ENCODE peak calls at places on chromosomes 4 and X, in six cellular contexts. L is GM12865, N is body of pancreas, W is heart left ventricle, D is H9, Y is fibroblast of mammary gland. A is an unnamed sample.
A peak's percentile ranks its signal among the peaks of the same experiment; 100 is the strongest.

GRCh38 chrX:125137521-125137920 is 182.2 kb upstream of the TEX13C start:
- DNase-seq in L (no peak), N (no peak), W (no peak), D (no peak), Y (no peak), A (no peak)

GRCh38 chrX:22389544-22390243 is 117.0 kb downstream of the CBLL2 start:
- DNase-seq in L (no peak), N (no peak), W (no peak), D (no peak), Y (peak; percentile 92), A (no peak)

GRCh38 chrX:51496501-51497291 is at the start of gene NUDT11:
- DNase-seq in L (peak; percentile 18), N (peak; percentile 72), W (peak; percentile 72), D (peak; percentile 77), Y (peak; percentile 69), A (peak; percentile 70)

GRCh38 chr4:64174247-64174882 is 234.9 kb downstream of the TECRL start:
- DNase-seq in L (no peak), N (no peak), W (no peak), D (no peak), Y (no peak), A (no peak)

GRCh38 chrX:46812445-46812844 is 24.4 kb upstream of the RP2 start:
- DNase-seq in L (no peak), N (no peak), W (no peak), D (no peak), Y (no peak), A (no peak)

GRCh38 chr4:15744016-15744415 is 34.1 kb upstream of the CD38 start:
- DNase-seq in L (no peak), N (no peak), W (no peak), D (no peak), Y (no peak), A (no peak)

GRCh38 chr4:26493461-26493860 is 3.2 kb upstream of the CCKAR start:
- DNase-seq in L (no peak), N (no peak), W (no peak), D (no peak), Y (no peak), A (no peak)

GRCh38 chr4:135508006-135508714 is 1306.6 kb upstream of the PABPC4L start:
- DNase-seq in L (no peak), N (no peak), W (no peak), D (no peak), Y (peak; percentile 79), A (no peak)

GRCh38 chr4:127525585-127525984 is 107.2 kb upstream of the INTU start:
- DNase-seq in L (no peak), N (no peak), W (no peak), D (no peak), Y (no peak), A (no peak)

GRCh38 chrX:29024813-29025342 is 437.6 kb downstream of the IL1RAPL1 start:
- DNase-seq in L (peak; percentile 36), N (no peak), W (no peak), D (no peak), Y (no peak), A (no peak)

GRCh38 chr4:144169211-144169610 is 28.7 kb upstream of the GYPA start:
- DNase-seq in L (no peak), N (no peak), W (no peak), D (no peak), Y (no peak), A (no peak)

GRCh38 chrX:308821-309520 is 9.6 kb downstream of the GTPBP6 start:
- DNase-seq in L (no peak), N (peak; percentile 3), W (peak; percentile 22), D (no peak), Y (no peak), A (no peak)

GRCh38 chrX:10660171-10660570 is 39.8 kb upstream of the MID1 start:
- DNase-seq in L (no peak), N (no peak), W (no peak), D (peak; percentile 63), Y (no peak), A (no peak)

GRCh38 chr4:36841583-36842326 is 402.8 kb upstream of the NWD2 start:
- DNase-seq in L (peak; percentile 69), N (no peak), W (no peak), D (no peak), Y (no peak), A (no peak)

GRCh38 chrX:70755850-70756249 is 152.7 kb downstream of the TEX11 start:
- DNase-seq in L (no peak), N (no peak), W (no peak), D (peak; percentile 86), Y (no peak), A (no peak)

GRCh38 chr4:1718095-1718850 is 2.9 kb downstream of the TMEM129 start:
- DNase-seq in L (no peak), N (peak; percentile 87), W (no peak), D (peak; percentile 22), Y (no peak), A (no peak)

GRCh38 chr4:3789587-3789986 is 23.4 kb downstream of the ADRA2C start:
- DNase-seq in L (no peak), N (no peak), W (peak; percentile 38), D (no peak), Y (no peak), A (no peak)

GRCh38 chr4:3791256-3791655 is 25.1 kb downstream of the ADRA2C start:
- DNase-seq in L (no peak), N (no peak), W (peak; percentile 19), D (no peak), Y (no peak), A (no peak)

GRCh38 chr4:3788366-3788660 is 22.1 kb downstream of the ADRA2C start:
- DNase-seq in L (no peak), N (no peak), W (peak; percentile 45), D (no peak), Y (no peak), A (no peak)

GRCh38 chr4:3791910-3792542 is 25.8 kb downstream of the ADRA2C start:
- DNase-seq in L (peak; percentile 28), N (peak; percentile 80), W (peak; percentile 64), D (peak; percentile 89), Y (no peak), A (peak; percentile 76)

GRCh38 chr4:3790006-3790561 is 23.9 kb downstream of the ADRA2C start:
- DNase-seq in L (no peak), N (no peak), W (peak; percentile 27), D (no peak), Y (no peak), A (no peak)
- TF ChIP-seq CTCF in L (no peak), N (no peak), W (no peak), D (peak; percentile 28), Y (no peak), A (no peak)

GRCh38 chrX:135572436-135572835 is 52.0 kb downstream of the INTS6L start:
- DNase-seq in L (no peak), N (no peak), W (no peak), D (no peak), Y (peak; percentile 3), A (no peak)
- TF ChIP-seq CTCF in L (no peak), N (peak; percentile 31), W (peak; percentile 34), D (peak; percentile 55), Y (peak; percentile 49), A (peak; percentile 55)

GRCh38 chr4:114385195-114385985 is 213.2 kb upstream of the UGT8 start:
- DNase-seq in L (peak; percentile 71), N (no peak), W (no peak), D (no peak), Y (no peak), A (no peak)

GRCh38 chr4:114383721-114384120 is 214.9 kb upstream of the UGT8 start:
- DNase-seq in L (no peak), N (no peak), W (no peak), D (no peak), Y (peak; percentile 91), A (no peak)

GRCh38 chr4:114386637-114387233 is 211.9 kb upstream of the UGT8 start:
- DNase-seq in L (peak; percentile 53), N (no peak), W (no peak), D (no peak), Y (peak; percentile 56), A (peak; percentile 35)

GRCh38 chr4:114383055-114383454 is 215.6 kb upstream of the UGT8 start:
- DNase-seq in L (no peak), N (no peak), W (no peak), D (no peak), Y (peak; percentile 10), A (no peak)

GRCh38 chr4:114384629-114385028 is 214.0 kb upstream of the UGT8 start:
- DNase-seq in L (peak; percentile 58), N (no peak), W (no peak), D (no peak), Y (peak; percentile 71), A (peak; percentile 10)
- TF ChIP-seq CTCF in L (peak; percentile 36), N (peak; percentile 55), W (peak; percentile 21), D (peak; percentile 70), Y (peak; percentile 64), A (peak; percentile 41)

GRCh38 chr4:140756292-140757219 is at the start of gene TBC1D9:
- DNase-seq in L (peak; percentile 67), N (peak; percentile 90), W (peak; percentile 91), D (peak; percentile 95), Y (peak; percentile 80), A (peak; percentile 85)
- TF ChIP-seq CTCF in L (no peak), N (peak; percentile 22), W (peak; percentile 18), D (peak; percentile 19), Y (no peak), A (no peak)

DNA sequence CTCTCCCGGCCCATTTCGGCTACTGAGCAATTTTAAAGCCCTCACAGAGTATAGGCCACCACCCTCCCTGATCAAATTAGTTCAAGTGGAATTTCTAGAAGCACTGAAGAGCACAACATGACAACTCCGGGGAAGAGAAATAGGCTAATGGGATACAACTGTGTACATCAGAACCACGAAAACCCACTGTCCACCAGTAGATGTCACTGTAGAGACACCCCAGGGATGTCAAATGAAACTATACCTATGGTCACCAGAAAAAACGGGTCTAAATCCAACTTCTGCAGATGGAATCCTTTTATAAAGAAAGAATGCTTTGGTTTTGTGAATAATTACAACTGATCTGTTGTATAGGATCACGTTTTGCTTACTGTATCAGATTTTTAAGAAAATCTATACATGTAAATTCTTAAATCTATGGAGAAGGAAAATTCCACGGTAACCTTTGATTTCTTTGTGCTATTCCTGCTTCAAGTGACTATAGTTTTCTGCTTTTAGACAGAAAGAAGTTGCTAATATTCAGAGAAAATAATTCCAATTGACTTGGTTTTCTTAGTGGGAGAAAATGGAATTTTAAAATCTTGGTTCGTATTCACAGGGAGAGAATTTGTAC is 29.5 kb upstream of the MAP3K15 start:
- DNase-seq in L (peak; percentile 48), N (peak; percentile 67), W (no peak), D (no peak), Y (peak; percentile 69), A (peak; percentile 35)
- TF ChIP-seq CTCF in L (peak; percentile 51), N (peak; percentile 66), W (peak; percentile 71), D (peak; percentile 76), Y (peak; percentile 93), A (peak; percentile 26)

DNA sequence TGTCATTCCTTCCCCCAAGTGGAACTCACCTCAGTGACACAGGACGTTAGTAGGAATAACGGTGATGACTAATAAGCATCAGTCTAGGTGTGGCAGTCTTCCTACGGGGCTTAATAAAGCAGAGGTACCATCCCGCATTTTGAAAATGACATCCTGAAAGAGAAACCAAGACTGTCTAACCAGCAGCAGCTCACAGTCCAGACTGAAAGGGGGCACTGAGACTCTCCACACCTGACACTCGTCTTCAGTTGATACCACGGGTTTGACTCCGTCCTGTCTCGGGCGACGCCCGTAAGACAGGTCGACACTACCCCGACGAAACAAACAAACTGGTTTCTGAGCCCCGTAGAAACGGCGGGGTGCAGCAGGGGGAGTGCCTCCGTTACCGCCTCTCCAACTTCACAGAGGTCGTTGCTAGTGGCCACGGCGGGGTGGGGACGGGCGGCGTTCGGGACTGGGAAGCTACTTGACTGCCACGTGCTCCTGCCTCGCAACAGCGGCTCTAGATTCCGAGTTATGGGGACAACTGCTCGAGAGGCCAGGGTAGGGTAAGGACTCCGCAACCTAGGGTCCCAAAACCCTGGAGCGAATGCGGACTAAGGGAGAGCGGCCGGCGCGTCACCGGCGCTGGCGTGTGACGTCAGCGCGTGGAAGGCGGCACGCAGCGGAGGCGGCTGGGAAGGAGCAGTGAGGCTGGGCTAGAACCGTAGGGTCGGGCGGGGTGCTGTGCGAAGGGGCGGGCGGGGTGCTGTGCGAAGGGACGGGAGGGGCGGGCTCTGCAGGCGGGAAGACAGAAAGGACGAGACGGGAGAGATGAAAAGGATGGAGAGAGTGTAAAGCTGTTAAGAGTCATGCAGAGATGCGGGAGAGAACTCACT is at the start of gene NEK1:
- DNase-seq in L (peak; percentile 93), N (peak; percentile 85), W (peak; percentile 94), D (peak; percentile 92), Y (peak; percentile 84), A (peak; percentile 82)
- TF ChIP-seq CTCF in L (no peak), N (no peak), W (no peak), D (no peak), Y (no peak), A (no peak)

A was measured in endothelial cell.